ENCODE peak calls at places on chromosomes 6 and 20, in nine cellular contexts. O, I, K, T, P, S, N, U and V are unnamed samples.

GRCh38 chr20:47353697-47354387 is 2.7 kb downstream of the ZMYND8 start:
- DNase-seq in P (no peak), I (no peak), K (no peak), N (no peak), S (peak), O (no peak), T (no peak), U (no peak), V (no peak)

GRCh38 chr6:139250296-139251274 is 41.2 kb downstream of the TXLNB start:
- DNase-seq in T (peak), O (peak), I (no peak), U (peak), N (peak), S (peak), K (no peak), P (peak), V (no peak)

GRCh38 chr6:14276667-14277404 is 159.3 kb downstream of the CD83 start:
- DNase-seq in O (no peak), K (no peak), T (no peak), P (no peak), N (no peak), I (no peak), U (peak), S (no peak), V (no peak)

GRCh38 chr6:36973647-36974046 is 12.3 kb downstream of the MTCH1 start:
- DNase-seq in U (no peak), P (no peak), K (no peak), N (no peak), S (no peak), I (no peak), T (no peak), O (no peak), V (no peak)

GRCh38 chr6:80319286-80319685 is 212.8 kb downstream of the BCKDHB start:
- DNase-seq in U (no peak), S (no peak), K (no peak), T (no peak), O (no peak), N (no peak), I (no peak), P (no peak), V (no peak)

GRCh38 chr6:21392177-21392576 is 201.4 kb upstream of the SOX4 start:
- DNase-seq in N (no peak), S (no peak), O (no peak), U (no peak), T (no peak), K (no peak), I (no peak), P (no peak), V (no peak)

GRCh38 chr6:2558861-2559811 is 191.6 kb downstream of the MYLK4 start:
- DNase-seq in K (no peak), U (no peak), T (no peak), I (no peak), O (no peak), N (no peak), S (no peak), P (no peak), V (no peak)

GRCh38 chr6:143621159-143621873 is 56.4 kb upstream of the PHACTR2 start:
- DNase-seq in P (no peak), T (no peak), I (no peak), U (no peak), N (no peak), S (no peak), O (no peak), K (no peak), V (no peak)

GRCh38 chr6:46170357-46171289 is at the start of gene ENPP5:
- DNase-seq in U (no peak), K (peak), S (peak), P (peak), N (peak), O (no peak), T (peak), I (peak), V (peak)

GRCh38 chr6:88141641-88142298 is 24.4 kb downstream of the CNR1 start:
- DNase-seq in U (no peak), P (no peak), T (no peak), K (no peak), S (no peak), N (no peak), O (no peak), I (no peak), V (no peak)

GRCh38 chr20:15976047-15976731 is 597.1 kb downstream of the KIF16B start:
- DNase-seq in P (no peak), N (no peak), O (no peak), T (no peak), S (no peak), K (no peak), I (no peak), U (no peak), V (no peak)

GRCh38 chr20:58570181-58570859 is 55.1 kb upstream of the APCDD1L start:
- DNase-seq in K (no peak), U (no peak), O (no peak), S (no peak), N (no peak), P (no peak), I (no peak), T (no peak), V (no peak)

GRCh38 chr6:130282234-130282995 is 59.7 kb upstream of the SAMD3 start:
- DNase-seq in N (no peak), K (no peak), T (peak), I (no peak), O (no peak), U (peak), P (no peak), S (peak), V (no peak)

GRCh38 chr6:20467437-20467836 is 65.8 kb downstream of the E2F3 start:
- DNase-seq in P (no peak), O (no peak), S (no peak), N (no peak), K (no peak), I (no peak), U (no peak), T (no peak), V (no peak)

GRCh38 chr6:165662671-165663282 is at the start of gene PDE10A:
- DNase-seq in I (no peak), N (peak), T (no peak), U (peak), K (no peak), O (peak), P (peak), S (no peak), V (no peak)

GRCh38 chr20:61146006-61146405 is 106.1 kb upstream of the CDH4 start:
- DNase-seq in P (no peak), U (no peak), T (no peak), O (no peak), I (no peak), S (no peak), K (no peak), N (no peak), V (no peak)

GRCh38 chr6:36822506-36823269 is 16.6 kb downstream of the CPNE5 start:
- DNase-seq in K (no peak), N (no peak), P (peak), I (no peak), O (no peak), S (no peak), U (no peak), T (no peak), V (no peak)

GRCh38 chr20:34675561-34675960 is 1.3 kb downstream of the PIGU start:
- DNase-seq in O (no peak), N (no peak), K (no peak), P (no peak), I (no peak), S (peak), U (no peak), T (no peak), V (no peak)

GRCh38 chr6:71496018-71496800 is 207.6 kb downstream of the OGFRL1 start:
- DNase-seq in N (no peak), S (no peak), O (no peak), T (no peak), P (no peak), I (no peak), U (peak), K (no peak), V (no peak)

GRCh38 chr20:33667245-33668086 is 723 bp downstream of the ACTL10 start:
- DNase-seq in K (no peak), P (peak), U (peak), S (no peak), I (no peak), O (no peak), N (peak), T (no peak), V (peak)

GRCh38 chr6:57261896-57262295 is 39.8 kb upstream of the RAB23 start:
- DNase-seq in N (no peak), T (no peak), K (no peak), U (no peak), O (no peak), I (no peak), S (no peak), P (no peak), V (no peak)

GRCh38 chr20:33947709-33948295 is 45.9 kb upstream of the RALY start:
- DNase-seq in O (peak), K (no peak), S (peak), U (peak), P (no peak), T (peak), N (peak), I (no peak), V (no peak)

GRCh38 chr6:149696904-149697303 is 21.0 kb downstream of the LATS1 start:
- DNase-seq in S (no peak), N (no peak), P (no peak), U (peak), O (no peak), T (no peak), I (no peak), K (no peak), V (no peak)

GRCh38 chr6:97765480-97765879 is 482.5 kb upstream of the MMS22L start:
- DNase-seq in O (no peak), P (no peak), S (no peak), N (no peak), K (no peak), U (peak), I (no peak), T (no peak), V (no peak)

GRCh38 chr6:140594806-140595128 is 1220.3 kb upstream of the CITED2 start:
- DNase-seq in I (no peak), P (no peak), N (no peak), O (no peak), U (no peak), S (no peak), K (no peak), T (no peak), V (no peak)

GRCh38 chr6:158654498-158654897 is 4.6 kb downstream of the SYTL3 start:
- DNase-seq in S (peak), O (no peak), U (peak), P (peak), N (peak), I (peak), T (no peak), K (no peak), V (no peak)

GRCh38 chr6:135146160-135146920 is 34.8 kb upstream of the MYB start:
- DNase-seq in U (peak), O (no peak), S (peak), P (no peak), T (no peak), K (no peak), I (no peak), N (no peak), V (no peak)

GRCh38 chr6:146027586-146028249 is 1.1 kb upstream of the GRM1 start:
- DNase-seq in P (no peak), O (no peak), K (no peak), I (no peak), N (peak), U (no peak), S (no peak), T (no peak), V (no peak)

GRCh38 chr6:110459137-110459536 is 17.3 kb downstream of the SLC22A16 start:
- DNase-seq in T (no peak), O (no peak), K (no peak), U (no peak), N (no peak), S (no peak), P (no peak), I (no peak), V (no peak)

GRCh38 chr6:154536922-154537449 is 26.5 kb upstream of the CNKSR3 start:
- DNase-seq in P (no peak), O (no peak), I (no peak), K (no peak), S (no peak), T (no peak), U (no peak), N (no peak), V (no peak)

GRCh38 chr6:167684276-167685104 is 142.2 kb upstream of the AFDN start:
- DNase-seq in U (no peak), O (no peak), K (no peak), P (no peak), I (no peak), S (no peak), N (peak), T (no peak), V (no peak)

GRCh38 chr6:56076033-56076432 is 171.3 kb downstream of the COL21A1 start:
- DNase-seq in T (no peak), I (no peak), O (no peak), P (no peak), S (no peak), K (no peak), N (no peak), U (no peak), V (no peak)

GRCh38 chr20:5504061-5504739 is 187.4 kb upstream of the PROKR2 start:
- DNase-seq in T (no peak), I (no peak), N (peak), O (no peak), K (peak), U (no peak), P (peak), S (peak), V (no peak)

GRCh38 chr20:64161595-64162238 is 2.5 kb upstream of the MYT1 start:
- DNase-seq in P (peak), U (peak), K (no peak), O (no peak), T (no peak), I (no peak), S (peak), N (peak), V (no peak)

GRCh38 chr6:97282238-97282725 is 734 bp downstream of the MMS22L start:
- DNase-seq in I (no peak), N (no peak), U (no peak), S (peak), O (peak), K (no peak), P (no peak), T (no peak), V (no peak)

GRCh38 chr6:159762681-159763293 is 942 bp downstream of the ACAT2 start:
- DNase-seq in P (no peak), S (peak), N (peak), K (no peak), I (no peak), T (no peak), U (no peak), O (no peak), V (no peak)

GRCh38 chr6:137223370-137224131 is 4.4 kb upstream of the IFNGR1 start:
- DNase-seq in N (peak), T (no peak), U (peak), S (peak), K (no peak), I (no peak), P (no peak), O (no peak), V (peak)

GRCh38 chr6:144582939-144583613 is 297.9 kb downstream of the UTRN start:
- DNase-seq in I (no peak), T (no peak), O (no peak), S (peak), U (peak), K (no peak), N (peak), P (peak), V (peak)

GRCh38 chr20:47269309-47270165 is 87.0 kb downstream of the ZMYND8 start:
- DNase-seq in N (no peak), U (no peak), T (no peak), O (no peak), K (no peak), I (no peak), P (no peak), S (no peak), V (no peak)

DNA sequence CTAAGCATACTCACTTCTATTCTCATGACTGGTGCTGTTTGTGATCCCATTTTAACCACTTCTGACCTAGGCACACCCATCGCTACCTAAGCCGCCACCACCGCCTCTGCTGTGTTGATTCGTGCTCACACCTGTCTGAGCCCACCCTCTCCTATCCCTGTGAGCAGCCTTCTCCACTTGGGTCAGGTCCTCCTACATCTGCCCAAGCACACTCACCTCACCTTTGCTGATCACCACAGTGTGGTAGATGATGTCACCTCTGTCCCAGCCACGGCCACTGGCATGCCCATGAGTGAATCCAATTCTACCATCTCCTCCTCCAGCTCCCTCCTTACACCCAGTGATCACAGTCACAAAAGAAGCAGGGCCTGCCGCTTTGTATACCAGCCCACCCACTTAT is 20.8 kb downstream of the MUC22 start:
- DNase-seq in I (no peak), S (no peak), N (no peak), K (no peak), T (no peak), O (no peak), P (no peak), U (no peak), V (no peak)
- TF ChIP-seq POLR2A in I (no peak), S (no peak), N (no peak), K (no peak), T (no peak), O (no peak), P (no peak), U (no peak), V (no peak)

GRCh38 chr6:26031595-26032386 is 55.4 kb upstream of the HFE start:
- DNase-seq in S (peak), I (peak), K (peak), U (peak), N (peak), O (peak), P (peak), T (peak), V (no peak)
- TF ChIP-seq POLR2A in S (peak), I (no peak), K (no peak), U (peak), N (no peak), O (peak), P (no peak), T (peak), V (no peak)

GRCh38 chr6:29976588-29977424 is 34.5 kb downstream of the HLA-A start:
- DNase-seq in T (peak), K (peak), P (peak), U (peak), I (no peak), N (peak), S (peak), O (peak), V (peak)
- TF ChIP-seq POLR2A in T (no peak), K (peak), P (no peak), U (peak), I (no peak), N (peak), S (peak), O (peak), V (peak)

GRCh38 chr6:76124010-76124409 is 51.5 kb upstream of the IMPG1 start:
- DNase-seq in T (no peak), P (no peak), S (no peak), K (no peak), O (no peak), I (no peak), U (no peak), N (peak), V (no peak)
- TF ChIP-seq POLR2A in T (no peak), P (no peak), S (no peak), K (no peak), O (no peak), I (no peak), U (no peak), N (no peak), V (no peak)

GRCh38 chr6:31837612-31838553 is 10.3 kb downstream of the HSPA1B start:
- DNase-seq in P (no peak), T (no peak), U (no peak), K (no peak), S (no peak), I (no peak), N (no peak), O (no peak), V (no peak)
- TF ChIP-seq POLR2A in P (no peak), T (no peak), U (no peak), K (no peak), S (peak), I (no peak), N (no peak), O (no peak), V (no peak)

GRCh38 chr20:45911486-45912343 is at the start of gene PLTP:
- DNase-seq in I (no peak), O (no peak), S (peak), K (peak), N (peak), P (peak), U (peak), T (no peak), V (peak)
- TF ChIP-seq POLR2A in I (no peak), O (peak), S (peak), K (peak), N (peak), P (no peak), U (no peak), T (no peak), V (peak)